ENCODE peak calls at places on chromosomes 12 and 14, in six cellular contexts. C is brain pericyte, X is GM23338, F is left ventricle myocardium inferior, U is fibroblast of mammary gland, K is amniotic stem cell. I is an unnamed sample.

GRCh38 chr12:88391556-88391955 is 188.7 kb downstream of the KITLG start:
- DNase-seq in C (peak; percentile 61), X (no peak), F (no peak), U (peak; percentile 94), K (no peak), I (no peak)

GRCh38 chr14:75971509-75971908 is 10.3 kb downstream of the TGFB3 start:
- DNase-seq in C (no peak), X (no peak), F (no peak), U (no peak), K (no peak), I (no peak)

GRCh38 chr12:110656071-110656655 is 32.8 kb downstream of the HVCN1 start:
- DNase-seq in C (no peak), X (no peak), F (no peak), U (no peak), K (no peak), I (no peak)

GRCh38 chr14:34711169-34711568 is 3.2 kb downstream of the CFL2 start:
- DNase-seq in C (peak; percentile 50), X (no peak), F (no peak), U (peak; percentile 92), K (peak; percentile 82), I (no peak)

GRCh38 chr12:49706351-49707126 is 666 bp downstream of the FMNL3 start:
- DNase-seq in C (no peak), X (peak; percentile 65), F (peak; percentile 42), U (peak; percentile 33), K (no peak), I (peak; percentile 60)

GRCh38 chr14:82125963-82126362 is 592.3 kb upstream of the SEL1L start:
- DNase-seq in C (no peak), X (no peak), F (no peak), U (no peak), K (no peak), I (no peak)

GRCh38 chr14:89383171-89383845 is 33.7 kb downstream of the FOXN3 start:
- DNase-seq in C (no peak), X (no peak), F (no peak), U (no peak), K (no peak), I (no peak)

GRCh38 chr14:54669759-54670630 is 103.1 kb downstream of the SAMD4A start:
- DNase-seq in C (no peak), X (no peak), F (no peak), U (peak; percentile 89), K (no peak), I (no peak)

GRCh38 chr12:2415568-2415944 is 362.8 kb downstream of the CACNA1C start:
- DNase-seq in C (no peak), X (no peak), F (no peak), U (no peak), K (no peak), I (no peak)

GRCh38 chr12:122749569-122750332 is 2.9 kb upstream of the DENR start:
- DNase-seq in C (no peak), X (peak; percentile 70), F (no peak), U (peak; percentile 9), K (no peak), I (peak; percentile 67)

I was measured in iPS-NIHi11.